ENCODE peak calls at places on chromosomes 4 and X, in four cellular contexts. One of them, this sample, is unnamed.

GRCh38 chrX:81662381-81662780 is 460.5 kb downstream of the SH3BGRL start:
- DNase-seq in T-cell: no peak
- DNase-seq in cardiac fibroblast: no peak
- DNase-seq in HS-5: no peak
- DNase-seq in this sample: no peak

GRCh38 chr4:62431513-62431912 is 1231.4 kb downstream of the ADGRL3 start:
- DNase-seq in HS-5: no peak
- DNase-seq in T-cell: no peak
- DNase-seq in cardiac fibroblast: no peak
- DNase-seq in this sample: no peak

GRCh38 chr4:7281316-7282093 is 89.2 kb downstream of the SORCS2 start:
- DNase-seq in cardiac fibroblast: no peak
- DNase-seq in T-cell: no peak
- DNase-seq in HS-5: no peak
- DNase-seq in this sample: no peak

GRCh38 chr4:170008376-170008775 is 17.8 kb downstream of the MFAP3L start:
- DNase-seq in cardiac fibroblast: no peak
- DNase-seq in HS-5: no peak
- DNase-seq in T-cell: no peak
- DNase-seq in this sample: no peak

GRCh38 chrX:106952988-106953387 is 32.8 kb downstream of the CLDN2 start:
- DNase-seq in HS-5: no peak
- DNase-seq in T-cell: no peak
- DNase-seq in cardiac fibroblast: peak
- DNase-seq in this sample: no peak

GRCh38 chrX:19886888-19887531 is 390 bp downstream of the SH3KBP1 start:
- DNase-seq in HS-5: no peak
- DNase-seq in cardiac fibroblast: peak
- DNase-seq in T-cell: no peak
- DNase-seq in this sample: no peak

GRCh38 chr4:71268156-71268555 is 70.7 kb upstream of the SLC4A4 start:
- DNase-seq in cardiac fibroblast: no peak
- DNase-seq in HS-5: no peak
- DNase-seq in T-cell: no peak
- DNase-seq in this sample: no peak

GRCh38 chr4:119025916-119026661 is 109.5 kb upstream of the MYOZ2 start:
- DNase-seq in T-cell: no peak
- DNase-seq in cardiac fibroblast: peak
- DNase-seq in HS-5: peak
- DNase-seq in this sample: peak

GRCh38 chrX:118508221-118508620 is 12.6 kb downstream of the DOCK11 start:
- DNase-seq in cardiac fibroblast: no peak
- DNase-seq in HS-5: no peak
- DNase-seq in T-cell: no peak
- DNase-seq in this sample: no peak

GRCh38 chr4:186719925-186720694 is 3.5 kb downstream of the FAT1 start:
- DNase-seq in cardiac fibroblast: peak
- DNase-seq in HS-5: no peak
- DNase-seq in T-cell: no peak
- DNase-seq in this sample: peak

GRCh38 chr4:22389240-22389871 is 126.5 kb downstream of the ADGRA3 start:
- DNase-seq in cardiac fibroblast: peak
- DNase-seq in HS-5: peak
- DNase-seq in T-cell: peak
- DNase-seq in this sample: peak

GRCh38 chr4:186486172-186486571 is 69.2 kb downstream of the MTNR1A start:
- DNase-seq in HS-5: no peak
- DNase-seq in cardiac fibroblast: peak
- DNase-seq in T-cell: no peak
- DNase-seq in this sample: peak

GRCh38 chrX:18888281-18888680 is 95.6 kb downstream of the PHKA2 start:
- DNase-seq in T-cell: no peak
- DNase-seq in HS-5: no peak
- DNase-seq in cardiac fibroblast: no peak
- DNase-seq in this sample: no peak

GRCh38 chr4:11130195-11130975 is 298.3 kb downstream of the HS3ST1 start:
- DNase-seq in HS-5: peak
- DNase-seq in cardiac fibroblast: peak
- DNase-seq in T-cell: no peak
- DNase-seq in this sample: no peak

GRCh38 chr4:6753103-6753560 is 29.4 kb upstream of the KIAA0232 start:
- DNase-seq in cardiac fibroblast: no peak
- DNase-seq in T-cell: no peak
- DNase-seq in HS-5: no peak
- DNase-seq in this sample: no peak

GRCh38 chrX:68830486-68831404 is 1.9 kb downstream of the EFNB1 start:
- DNase-seq in HS-5: no peak
- DNase-seq in cardiac fibroblast: no peak
- DNase-seq in T-cell: no peak
- DNase-seq in this sample: no peak

GRCh38 chr4:48110452-48110978 is 23.5 kb downstream of the TXK start:
- DNase-seq in cardiac fibroblast: no peak
- DNase-seq in T-cell: no peak
- DNase-seq in HS-5: no peak
- DNase-seq in this sample: no peak

GRCh38 chrX:17405225-17405969 is 30.4 kb downstream of the NHS start:
- DNase-seq in T-cell: no peak
- DNase-seq in HS-5: peak
- DNase-seq in cardiac fibroblast: no peak
- DNase-seq in this sample: no peak

GRCh38 chr4:128387600-128388351 is 100.2 kb upstream of the PGRMC2 start:
- DNase-seq in cardiac fibroblast: no peak
- DNase-seq in T-cell: no peak
- DNase-seq in HS-5: no peak
- DNase-seq in this sample: peak

GRCh38 chr4:4457803-4458550 is 71.1 kb downstream of the NSG1 start:
- DNase-seq in cardiac fibroblast: no peak
- DNase-seq in T-cell: no peak
- DNase-seq in HS-5: no peak
- DNase-seq in this sample: no peak

GRCh38 chr4:71200944-71201533 is 137.8 kb upstream of the SLC4A4 start:
- DNase-seq in T-cell: no peak
- DNase-seq in cardiac fibroblast: no peak
- DNase-seq in HS-5: no peak
- DNase-seq in this sample: no peak

GRCh38 chr4:14650127-14650526 is 352.2 kb upstream of the CPEB2 start:
- DNase-seq in cardiac fibroblast: no peak
- DNase-seq in HS-5: no peak
- DNase-seq in T-cell: no peak
- DNase-seq in this sample: peak

GRCh38 chr4:18945464-18945863 is 923.9 kb upstream of the LCORL start:
- DNase-seq in cardiac fibroblast: no peak
- DNase-seq in T-cell: no peak
- DNase-seq in HS-5: no peak
- DNase-seq in this sample: no peak

GRCh38 chr4:53537606-53538005 is 53.7 kb downstream of the LNX1 start:
- DNase-seq in HS-5: no peak
- DNase-seq in cardiac fibroblast: no peak
- DNase-seq in T-cell: no peak
- DNase-seq in this sample: no peak

GRCh38 chrX:2819345-2820130 is 9.2 kb upstream of the GYG2 start:
- DNase-seq in HS-5: no peak
- DNase-seq in cardiac fibroblast: peak
- DNase-seq in T-cell: no peak
- DNase-seq in this sample: peak

GRCh38 chr4:53043900-53044650 is 182.0 kb downstream of the RASL11B start:
- DNase-seq in T-cell: no peak
- DNase-seq in HS-5: no peak
- DNase-seq in cardiac fibroblast: no peak
- DNase-seq in this sample: no peak

GRCh38 chr4:149914521-149915115 is 99.0 kb upstream of the IQCM start:
- DNase-seq in T-cell: no peak
- DNase-seq in cardiac fibroblast: peak
- DNase-seq in HS-5: peak
- DNase-seq in this sample: peak

GRCh38 chr4:153947124-153947523 is 158.2 kb upstream of the SFRP2 start:
- DNase-seq in T-cell: no peak
- DNase-seq in HS-5: no peak
- DNase-seq in cardiac fibroblast: no peak
- DNase-seq in this sample: no peak

GRCh38 chr4:5365071-5366008 is 314.1 kb downstream of the STK32B start:
- DNase-seq in T-cell: no peak
- DNase-seq in cardiac fibroblast: peak
- DNase-seq in HS-5: peak
- DNase-seq in this sample: peak

GRCh38 chr4:169239236-169239905 is 31.4 kb downstream of the SH3RF1 start:
- DNase-seq in cardiac fibroblast: no peak
- DNase-seq in HS-5: no peak
- DNase-seq in T-cell: no peak
- DNase-seq in this sample: no peak

GRCh38 chr4:186725422-186726149 is 1.9 kb upstream of the FAT1 start:
- DNase-seq in T-cell: no peak
- DNase-seq in HS-5: no peak
- DNase-seq in cardiac fibroblast: peak
- DNase-seq in this sample: peak

GRCh38 chrX:104854188-104854587 is 288.2 kb downstream of the IL1RAPL2 start:
- DNase-seq in cardiac fibroblast: peak
- DNase-seq in HS-5: no peak
- DNase-seq in T-cell: no peak
- DNase-seq in this sample: no peak

GRCh38 chr4:8220661-8221446 is 21.8 kb downstream of the SH3TC1 start:
- DNase-seq in cardiac fibroblast: no peak
- DNase-seq in T-cell: no peak
- DNase-seq in HS-5: no peak
- DNase-seq in this sample: no peak

GRCh38 chrX:8741981-8742380 is 10.0 kb upstream of the ANOS1 start:
- DNase-seq in HS-5: no peak
- DNase-seq in cardiac fibroblast: no peak
- DNase-seq in T-cell: no peak
- DNase-seq in this sample: no peak